ENCODE peak calls at places on chromosomes 11 and 22, in seven cellular contexts. A is neuronal stem cell, E is mesendoderm, W is H1, D is mesenchymal stem cell, Q is H9, O is trophoblast cell. U is an unnamed sample.

GRCh38 chr22:20000246-20001081 is 16.2 kb downstream of the ARVCF start:
- DNase-seq in D (no peak), Q (no peak), E (no peak), W (no peak), O (peak; percentile 51), A (no peak), U (no peak)

GRCh38 chr11:10413268-10413667 is 41.8 kb upstream of the AMPD3 start:
- DNase-seq in E (peak; percentile 44), A (no peak), O (no peak), W (no peak), Q (no peak), D (peak; percentile 29), U (peak; percentile 22)

GRCh38 chr22:31897842-31898241 is 46.5 kb upstream of the YWHAH start:
- DNase-seq in Q (no peak), D (peak; percentile 39), E (no peak), W (no peak), A (no peak), O (no peak), U (peak; percentile 55)

GRCh38 chr11:18623707-18624106 is 10.4 kb downstream of the SPTY2D1 start:
- DNase-seq in O (no peak), D (no peak), Q (no peak), A (no peak), W (no peak), E (no peak), U (no peak)

GRCh38 chr11:27558401-27558800 is 51.8 kb upstream of the LIN7C start:
- DNase-seq in E (no peak), W (no peak), D (no peak), O (no peak), Q (no peak), A (no peak), U (peak; percentile 32)

GRCh38 chr11:78194490-78194889 is 5.8 kb downstream of the USP35 start:
- DNase-seq in D (no peak), O (no peak), E (no peak), W (no peak), A (no peak), Q (no peak), U (no peak)

GRCh38 chr11:32385998-32386397 is 49.3 kb downstream of the WT1 start:
- DNase-seq in E (peak; percentile 63), O (no peak), D (peak; percentile 71), W (peak; percentile 21), A (peak; percentile 11), Q (peak; percentile 66), U (peak; percentile 41)

GRCh38 chr11:76610371-76610770 is 60.2 kb downstream of the LRRC32 start:
- DNase-seq in E (no peak), W (no peak), A (no peak), D (no peak), O (no peak), Q (no peak), U (no peak)

GRCh38 chr11:100984668-100985067 is 144.9 kb downstream of the PGR start:
- DNase-seq in D (no peak), W (no peak), A (no peak), E (peak; percentile 28), Q (no peak), O (no peak), U (no peak)

GRCh38 chr11:88739524-88739923 is 326.3 kb downstream of the GRM5 start:
- DNase-seq in A (no peak), Q (no peak), W (no peak), O (no peak), D (no peak), E (no peak), U (no peak)

GRCh38 chr22:39013923-39014722 is at the start of gene APOBEC3C:
- DNase-seq in Q (peak; percentile 71), O (peak; percentile 15), D (peak; percentile 95), E (peak; percentile 87), W (no peak), A (peak; percentile 41), U (peak; percentile 90)

GRCh38 chr11:46675288-46675851 is 25.0 kb downstream of the ARHGAP1 start:
- DNase-seq in E (peak; percentile 65), D (peak; percentile 61), A (no peak), W (no peak), Q (no peak), O (no peak), U (peak; percentile 72)

GRCh38 chr11:1389932-1390587 is at the start of gene BRSK2:
- DNase-seq in A (no peak), Q (no peak), D (no peak), W (no peak), O (no peak), E (peak; percentile 14), U (no peak)

GRCh38 chr22:47484960-47485571 is 722.6 kb downstream of the TBC1D22A start:
- DNase-seq in W (no peak), E (no peak), A (no peak), O (no peak), Q (no peak), D (no peak), U (no peak)

GRCh38 chr11:771617-772204 is 5.6 kb downstream of the GATD1 start:
- DNase-seq in O (no peak), E (no peak), Q (peak; percentile 53), D (no peak), W (no peak), A (no peak), U (no peak)

GRCh38 chr11:9568854-9569587 is 4.4 kb upstream of the WEE1 start:
- DNase-seq in D (peak; percentile 99), E (peak; percentile 97), A (no peak), Q (peak; percentile 71), W (no peak), O (peak; percentile 92), U (peak; percentile 89)

GRCh38 chr11:90531001-90531400 is 308.2 kb upstream of the CHORDC1 start:
- DNase-seq in D (no peak), A (no peak), Q (no peak), O (no peak), E (peak; percentile 90), W (no peak), U (no peak)

GRCh38 chr11:111408789-111409727 is 30.0 kb upstream of the POU2AF1 start:
- DNase-seq in O (no peak), E (no peak), A (no peak), D (peak; percentile 10), Q (no peak), W (no peak), U (peak; percentile 63)

GRCh38 chr11:352456-353180 is 16.7 kb upstream of the B4GALNT4 start:
- DNase-seq in Q (no peak), O (no peak), W (no peak), A (no peak), E (no peak), D (no peak), U (no peak)

GRCh38 chr11:62242021-62242420 is at the start of gene SCGB1D2:
- DNase-seq in A (no peak), Q (peak; percentile 43), W (no peak), O (no peak), D (no peak), E (peak; percentile 78), U (no peak)

DNA sequence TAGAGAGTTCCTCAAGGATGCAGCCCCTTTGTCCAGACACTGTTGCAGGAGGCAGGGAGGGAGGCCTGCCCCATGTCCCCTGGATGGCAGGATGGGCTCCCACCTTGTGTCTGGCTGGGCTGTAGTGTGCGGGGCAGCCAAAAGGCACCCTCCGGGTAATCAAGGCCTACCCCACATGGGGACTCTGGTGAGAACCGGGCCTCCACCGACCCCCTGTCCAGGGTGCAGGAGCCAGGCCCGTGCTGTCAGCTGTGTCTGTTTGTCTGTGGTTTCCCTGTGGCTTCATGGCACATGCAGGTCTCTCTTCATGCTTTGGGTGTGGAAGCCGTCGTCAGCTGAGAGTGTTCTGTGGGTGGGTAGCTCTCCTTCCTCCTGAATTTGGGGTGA is 1240.9 kb downstream of the BRD1 start:
- DNase-seq in D (no peak), O (no peak), E (no peak), W (no peak), Q (no peak), A (no peak), U (no peak)
- H3K9ac ChIP-seq in D (no peak overlapping the region), O (no peak overlapping the region), E (no peak overlapping the region), W (no peak overlapping the region), Q (no peak overlapping the region), A (no peak overlapping the region), U (no peak overlapping the region)

GRCh38 chr11:24375896-24376295 is 121.0 kb upstream of the LUZP2 start:
- DNase-seq in W (no peak), Q (no peak), A (no peak), E (no peak), D (peak; percentile 48), O (no peak), U (peak; percentile 20)
- H3K4ac ChIP-seq in W (no peak overlapping the region), Q (no peak overlapping the region), A (no peak overlapping the region), E (no peak overlapping the region), D (no peak overlapping the region), O (no peak overlapping the region), U (no peak overlapping the region)

GRCh38 chr11:112773256-112773655 is 188.0 kb upstream of the NCAM1 start:
- DNase-seq in D (no peak), O (no peak), W (no peak), E (no peak), Q (no peak), A (no peak), U (no peak)
- H3K4me2 ChIP-seq in D (no peak overlapping the region), O (no peak overlapping the region), W (no peak overlapping the region), E (no peak overlapping the region), Q (no peak overlapping the region), A (no peak overlapping the region), U (no peak overlapping the region)

GRCh38 chr11:67501854-67502253 is 3.3 kb downstream of the PITPNM1 start:
- DNase-seq in E (no peak), D (no peak), W (no peak), Q (no peak), O (no peak), A (no peak), U (no peak)

GRCh38 chr11:67502328-67502979 is 2.7 kb downstream of the PITPNM1 start:
- DNase-seq in A (no peak), E (no peak), D (no peak), W (no peak), Q (no peak), O (no peak), U (no peak)

GRCh38 chr11:67504023-67504949 is 877 bp downstream of the PITPNM1 start:
- DNase-seq in E (no peak), Q (no peak), W (no peak), O (no peak), A (peak; percentile 56), D (peak; percentile 51), U (no peak)

GRCh38 chr11:67504950-67505561 is at the start of gene PITPNM1:
- DNase-seq in A (peak; percentile 66), W (no peak), Q (peak; percentile 76), D (peak; percentile 68), O (peak; percentile 76), E (peak; percentile 80), U (peak; percentile 24)

DNA sequence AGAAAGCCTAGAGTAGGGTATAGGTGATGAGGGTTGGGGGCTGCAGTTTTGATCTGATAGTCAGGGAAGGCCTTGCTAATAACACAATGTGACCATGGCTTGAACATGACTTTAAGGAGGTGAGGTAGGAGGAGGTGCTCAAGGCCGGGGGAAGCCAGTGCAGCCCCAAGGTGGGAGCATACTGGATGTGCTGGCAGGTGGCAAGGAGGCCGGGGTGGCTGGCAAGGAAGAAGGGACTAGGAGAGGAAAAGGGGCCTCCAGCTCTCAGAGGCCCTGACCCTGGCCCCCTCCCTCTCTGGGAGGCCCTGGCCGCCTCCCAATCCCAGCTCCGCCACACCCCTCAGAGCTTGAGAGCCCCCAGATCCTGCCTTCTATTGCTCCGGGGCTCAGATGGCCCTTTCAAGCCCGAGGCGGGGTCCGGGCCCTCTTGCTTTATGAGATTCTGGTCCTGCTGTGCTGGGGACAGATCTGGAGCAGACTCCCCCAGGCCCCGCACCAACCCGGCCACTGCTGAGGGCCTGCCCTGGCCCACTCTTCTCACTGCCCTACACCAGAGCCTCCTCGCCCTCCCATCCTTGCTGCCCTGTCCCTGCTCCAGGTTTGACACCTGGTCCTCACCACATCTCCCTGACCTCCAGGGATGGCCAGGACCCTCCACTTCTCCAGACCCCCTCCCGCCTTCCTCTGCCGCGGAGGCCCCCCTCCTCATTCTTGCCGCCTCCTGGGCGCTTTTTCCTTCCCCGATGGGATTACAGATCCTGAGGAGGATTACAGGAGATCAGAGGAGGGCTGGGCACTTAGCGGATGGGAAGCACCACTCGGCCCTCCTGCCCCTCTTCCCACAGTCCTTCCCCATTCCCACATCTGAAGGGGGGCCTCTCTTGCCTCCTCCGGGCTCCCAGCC is 1.8 kb downstream of the PITPNM1 start:
- DNase-seq in E (no peak), D (no peak), A (no peak), O (no peak), W (no peak), Q (no peak), U (no peak)
- H3K9ac ChIP-seq in E (peak overlapping the region; percentile 54), D (peak overlapping the region; percentile 83), A (peak overlapping the region; percentile 77), O (no peak overlapping the region), W (no peak overlapping the region), Q (no peak overlapping the region), U (peak overlapping the region; percentile 39)

U was measured in IMR-90.